ENCODE peak calls at places on chromosome 16, in five cellular contexts. T is left ventricle myocardium superior, C is progenitor cell of endocrine pancreas, A is lower leg skin, P is LHCN-M2. Q is an unnamed sample.

GRCh38 chr16:5065813-5066212 is at the start of gene C16orf89:
- DNase-seq in A (no peak), P (no peak), T (no peak), C (no peak), Q (no peak)

GRCh38 chr16:21101631-21102420 is 48.8 kb downstream of the DNAH3 start:
- DNase-seq in C (no peak), A (peak), P (peak), T (peak), Q (no peak)

GRCh38 chr16:85891776-85892166 is 7.2 kb upstream of the IRF8 start:
- DNase-seq in P (no peak), A (peak), T (no peak), C (no peak), Q (peak)

GRCh38 chr16:56203052-56203451 is 11.8 kb downstream of the GNAO1 start:
- DNase-seq in P (peak), A (no peak), T (peak), C (no peak), Q (no peak)

GRCh38 chr16:70152578-70153302 is 20.8 kb upstream of the CLEC18C start:
- DNase-seq in A (no peak), T (no peak), P (no peak), C (no peak), Q (no peak)

GRCh38 chr16:88312732-88313131 is 70.0 kb upstream of the ZNF469 start:
- DNase-seq in P (no peak), T (no peak), C (no peak), A (no peak), Q (no peak)

GRCh38 chr16:84547539-84548058 is 43.1 kb upstream of the MEAK7 start:
- DNase-seq in A (no peak), T (no peak), C (no peak), P (no peak), Q (no peak)

GRCh38 chr16:9119795-9120194 is 28.4 kb downstream of the HAPSTR1 start:
- DNase-seq in P (peak), C (no peak), T (no peak), A (peak), Q (no peak)

GRCh38 chr16:12170103-12171025 is 193.8 kb downstream of the SNX29 start:
- DNase-seq in P (no peak), A (no peak), T (no peak), C (no peak), Q (no peak)

GRCh38 chr16:83215417-83216001 is 588.7 kb downstream of the CDH13 start:
- DNase-seq in P (peak), C (peak), T (no peak), A (no peak), Q (no peak)

GRCh38 chr16:50244140-50244503 is 22.2 kb upstream of the ADCY7 start:
- DNase-seq in T (no peak), C (no peak), A (no peak), P (no peak), Q (no peak)

GRCh38 chr16:3536271-3536671 is 35.5 kb downstream of the CLUAP1 start:
- DNase-seq in P (no peak), A (no peak), T (no peak), C (no peak), Q (no peak)

GRCh38 chr16:52561910-52562741 is 15.2 kb upstream of the TOX3 start:
- DNase-seq in A (no peak), C (no peak), T (no peak), P (no peak), Q (no peak)

GRCh38 chr16:22739077-22739476 is 74.9 kb upstream of the HS3ST2 start:
- DNase-seq in C (no peak), T (no peak), A (no peak), P (no peak), Q (no peak)

GRCh38 chr16:54444851-54445523 is 158.4 kb upstream of the IRX3 start:
- DNase-seq in C (no peak), P (peak), A (no peak), T (no peak), Q (no peak)

GRCh38 chr16:74521691-74522090 is 85.2 kb downstream of the GLG1 start:
- DNase-seq in P (peak), T (no peak), C (no peak), A (no peak), Q (no peak)

Q was measured in kidney.